ENCODE peak calls at places on chromosomes 13 and 19, in eight cellular contexts. X is uterus; G is heart right ventricle; I is neural progenitor cell; C is CD8-positive, alpha-beta T cell; P is SK-N-SH; O is astrocyte; Z is heart left ventricle. N is an unnamed sample. For H3K9me3, the result is how much of the 10 kb centered on the place peaks cover.

GRCh38 chr13:32501058-32501457 is 37.5 kb downstream of the N4BP2L2 start:
- DNase-seq in I (no peak), Z (no peak), C (no peak), X (no peak), P (no peak), G (no peak), O (no peak), N (no peak)

GRCh38 chr19:7478173-7478842 is 10.5 kb downstream of the PEX11G start:
- DNase-seq in X (no peak), G (no peak), P (peak), C (no peak), Z (no peak), O (no peak), I (no peak), N (no peak)

GRCh38 chr19:13935765-13936486 is 2.3 kb downstream of the PODNL1 start:
- DNase-seq in P (peak), Z (no peak), X (no peak), G (no peak), C (no peak), O (no peak), I (peak), N (no peak)

GRCh38 chr13:48527955-48528354 is 4.9 kb downstream of the RCBTB2 start:
- DNase-seq in C (no peak), Z (no peak), X (no peak), O (no peak), G (no peak), I (no peak), P (no peak), N (no peak)

GRCh38 chr19:13149628-13150186 is 468 bp downstream of the STX10 start:
- DNase-seq in Z (peak), X (no peak), G (no peak), P (peak), I (peak), O (peak), C (peak), N (no peak)

GRCh38 chr13:31209172-31209818 is 9.5 kb downstream of the B3GLCT start:
- DNase-seq in X (peak), O (peak), C (no peak), P (peak), G (peak), Z (peak), I (peak), N (no peak)

GRCh38 chr19:3796358-3796757 is 10.2 kb upstream of the MATK start:
- DNase-seq in X (no peak), P (no peak), C (no peak), I (no peak), O (no peak), G (no peak), Z (no peak), N (no peak)

GRCh38 chr13:44364601-44365000 is 9.0 kb upstream of the SERP2 start:
- DNase-seq in Z (no peak), X (no peak), O (peak), C (no peak), I (peak), P (no peak), G (no peak), N (no peak)

GRCh38 chr13:45224181-45224580 is 23.3 kb upstream of the KCTD4 start:
- DNase-seq in Z (no peak), I (no peak), X (no peak), O (peak), G (no peak), P (no peak), C (no peak), N (no peak)

GRCh38 chr19:16297575-16298178 is 26.9 kb upstream of the KLF2 start:
- DNase-seq in C (no peak), I (no peak), O (no peak), X (no peak), Z (no peak), P (no peak), G (no peak), N (no peak)

GRCh38 chr19:58372311-58373133 is 8.3 kb downstream of the ZNF837 start:
- DNase-seq in P (no peak), X (no peak), O (no peak), C (no peak), Z (no peak), G (no peak), I (no peak), N (no peak)

GRCh38 chr19:37572203-37572602 is 22.4 kb downstream of the ZNF571 start:
- DNase-seq in C (no peak), Z (no peak), P (no peak), I (no peak), O (no peak), X (no peak), G (no peak), N (no peak)

GRCh38 chr19:17475541-17476115 is 5.3 kb downstream of the SLC27A1 start:
- DNase-seq in P (no peak), I (no peak), G (peak), Z (no peak), C (no peak), O (peak), X (no peak), N (no peak)

GRCh38 chr19:10724573-10725071 is 6.7 kb downstream of the DNM2 start:
- DNase-seq in P (peak), X (no peak), I (no peak), G (no peak), Z (no peak), C (no peak), O (no peak), N (no peak)

GRCh38 chr13:56773148-56773547 is 367.6 kb upstream of the PRR20A start:
- DNase-seq in G (no peak), P (no peak), Z (no peak), X (no peak), O (no peak), I (no peak), C (no peak), N (no peak)

GRCh38 chr13:84431646-84432045 is 549.4 kb upstream of the SLITRK1 start:
- DNase-seq in P (no peak), X (no peak), O (peak), Z (no peak), G (no peak), C (no peak), I (no peak), N (no peak)

GRCh38 chr13:73849292-73849691 is 284.9 kb downstream of the KLF12 start:
- DNase-seq in P (no peak), G (no peak), Z (no peak), C (peak), O (peak), I (peak), X (no peak), N (no peak)

GRCh38 chr13:112366907-112367646 is 9.1 kb upstream of the SPACA7 start:
- DNase-seq in O (no peak), P (no peak), I (no peak), X (no peak), C (no peak), G (no peak), Z (no peak), N (no peak)

GRCh38 chr13:108851660-108852059 is 222.2 kb downstream of the MYO16 start:
- DNase-seq in G (no peak), Z (no peak), X (no peak), C (no peak), O (no peak), I (no peak), P (no peak), N (no peak)

GRCh38 chr19:1509589-1510441 is 3.0 kb downstream of the ADAMTSL5 start:
- DNase-seq in O (no peak), C (no peak), X (no peak), G (no peak), P (no peak), Z (no peak), I (no peak), N (no peak)

GRCh38 chr13:23678768-23679167 is 108.6 kb downstream of the TNFRSF19 start:
- DNase-seq in C (no peak), I (no peak), X (no peak), G (no peak), Z (no peak), P (no peak), O (no peak), N (no peak)

GRCh38 chr13:43742911-43743310 is 43.9 kb downstream of the ENOX1 start:
- DNase-seq in O (no peak), Z (no peak), X (no peak), P (no peak), I (no peak), C (no peak), G (no peak), N (no peak)

GRCh38 chr19:53333071-53333465 is 481 bp upstream of the ZNF845 start:
- DNase-seq in Z (peak), G (peak), X (peak), C (peak), O (no peak), P (peak), I (peak), N (peak)

GRCh38 chr13:76223565-76223964 is 587.4 kb downstream of the LMO7 start:
- DNase-seq in P (no peak), Z (no peak), C (no peak), O (no peak), G (no peak), X (no peak), I (peak), N (no peak)

GRCh38 chr13:97423300-97424045 is 10.5 kb upstream of the RAP2A start:
- DNase-seq in G (no peak), X (no peak), I (no peak), Z (no peak), O (no peak), P (no peak), C (no peak), N (no peak)

GRCh38 chr13:108551674-108552073 is 77.7 kb upstream of the MYO16 start:
- DNase-seq in X (no peak), G (no peak), Z (no peak), I (no peak), O (no peak), C (no peak), P (no peak), N (no peak)

GRCh38 chr19:45168767-45169351 is 8.1 kb upstream of the NKPD1 start:
- DNase-seq in C (no peak), O (no peak), P (no peak), I (no peak), Z (no peak), G (no peak), X (no peak), N (no peak)

GRCh38 chr19:58554494-58555368 is at the start of gene CHMP2A:
- DNase-seq in G (peak), I (peak), Z (peak), X (peak), C (peak), O (peak), P (peak), N (peak)

GRCh38 chr13:85798999-85799646 is at the start of gene SLITRK6:
- DNase-seq in I (peak), C (no peak), P (peak), G (no peak), O (peak), X (no peak), Z (no peak), N (peak)

GRCh38 chr13:112737329-112737728 is 47.5 kb downstream of the ATP11A start:
- DNase-seq in X (no peak), C (no peak), O (no peak), P (no peak), G (no peak), I (no peak), Z (no peak), N (no peak)

GRCh38 chr19:58182577-58182988 is 278 bp upstream of the ZNF274 start:
- DNase-seq in Z (no peak), P (peak), O (no peak), X (no peak), G (no peak), C (peak), I (no peak), N (no peak)

GRCh38 chr19:6417713-6418561 is 6.7 kb downstream of the KHSRP start:
- DNase-seq in X (peak), O (no peak), P (peak), I (peak), G (no peak), C (no peak), Z (no peak), N (no peak)
- TF ChIP-seq CTCF in X (peak), O (peak), P (peak), I (peak), G (peak), C (no peak), Z (peak), N (peak)

GRCh38 chr13:28655566-28655965 is 3.4 kb upstream of the POMP start:
- DNase-seq in P (no peak), G (no peak), Z (no peak), O (peak), C (no peak), X (no peak), I (no peak), N (no peak)
- H3K4me3 ChIP-seq in P (no peak), G (no peak), Z (no peak), O (no peak), C (no peak), X (no peak), I (no peak), N (no peak)

GRCh38 chr13:20482275-20482761 is 43.3 kb downstream of the CRYL1 start:
- DNase-seq in P (peak), C (no peak), O (no peak), G (no peak), X (no peak), I (no peak), Z (no peak), N (no peak)
- H3K9me3 ChIP-seq in P (under half), C (under half), O (under half), G (under half), X (under half), I (under half), Z (under half), N (under half)

GRCh38 chr19:50401505-50402450 is 17.0 kb upstream of the SPIB start:
- DNase-seq in P (peak), C (no peak), Z (no peak), I (no peak), O (no peak), X (no peak), G (no peak), N (no peak)
- TF ChIP-seq CTCF in P (no peak), C (no peak), Z (no peak), I (no peak), O (no peak), X (no peak), G (no peak), N (no peak)

DNA sequence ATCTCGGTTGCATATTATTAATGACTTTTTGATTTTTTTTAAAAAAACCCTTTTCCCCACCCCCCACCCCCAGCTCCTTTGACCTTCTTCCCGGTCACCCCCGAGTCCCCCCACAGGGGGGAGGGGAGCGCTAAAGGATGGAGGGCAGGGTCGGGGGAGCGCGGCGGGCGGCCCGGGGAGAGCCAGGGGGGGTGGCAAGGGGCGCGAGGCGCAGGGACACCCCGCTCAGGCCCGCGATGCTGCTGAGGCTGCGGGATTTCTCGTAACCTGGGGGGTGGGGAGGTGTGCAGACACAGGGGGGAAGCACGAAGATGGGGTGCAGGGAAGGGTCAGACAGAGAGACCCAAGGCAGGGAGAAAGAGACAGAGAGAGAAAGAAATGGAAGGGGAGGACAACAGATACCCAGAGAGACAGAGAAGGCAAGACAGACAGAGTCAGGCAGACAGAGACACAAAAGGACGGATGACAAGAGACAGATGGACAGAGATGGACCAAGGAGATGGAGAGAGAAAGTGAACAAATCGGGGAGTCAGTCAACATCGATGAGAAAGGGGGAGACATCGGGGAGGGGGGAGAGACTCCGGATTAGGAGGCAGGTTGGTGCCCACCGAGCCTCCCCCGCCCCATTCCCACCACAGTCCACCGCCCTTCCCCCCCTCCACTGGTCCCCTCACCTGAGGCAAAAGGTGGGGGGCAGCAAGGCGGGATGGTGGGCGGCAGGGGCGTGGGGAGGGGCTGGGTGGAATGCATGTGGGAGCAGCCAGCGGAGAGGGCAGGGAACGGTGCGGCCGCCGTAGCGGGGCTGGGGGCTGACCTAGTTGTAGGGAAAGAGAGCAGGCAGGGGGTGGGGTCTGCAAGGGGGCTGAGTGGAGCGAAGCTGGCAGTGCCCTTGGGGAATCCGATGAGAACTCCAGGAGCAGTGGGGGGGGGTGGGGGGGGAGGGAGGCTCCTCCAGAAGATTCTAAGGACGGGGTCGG is 14.2 kb downstream of the KCNC3 start:
- DNase-seq in O (no peak), I (peak), Z (no peak), X (no peak), P (peak), C (no peak), G (no peak), N (no peak)
- H3K4me3 ChIP-seq in O (no peak), I (peak), Z (no peak), X (no peak), P (peak), C (no peak), G (no peak), N (no peak)